ENCODE peak calls at places on chromosomes 5 and 9, in six cellular contexts. Q, I, T, X, Z and P are unnamed samples.

GRCh38 chr9:137077758-137078693 is 709 bp downstream of the UAP1L1 start:
- DNase-seq in Q (no peak), Z (peak; percentile 92), X (no peak), T (peak; percentile 65), I (no peak), P (no peak)

GRCh38 chr5:73966411-73966810 is 340.4 kb downstream of the ARHGEF28 start:
- DNase-seq in Q (no peak), X (no peak), Z (no peak), T (no peak), I (no peak), P (no peak)

GRCh38 chr9:114092336-114092735 is 6.8 kb downstream of the KIF12 start:
- DNase-seq in X (no peak), Q (no peak), Z (no peak), T (peak; percentile 20), I (no peak), P (no peak)

GRCh38 chr5:124741711-124742496 is 4.5 kb downstream of the ZNF608 start:
- DNase-seq in Z (no peak), I (no peak), Q (peak; percentile 28), T (no peak), X (no peak), P (no peak)

GRCh38 chr9:133968428-133968827 is 23.7 kb downstream of the VAV2 start:
- DNase-seq in X (no peak), I (no peak), T (peak; percentile 43), Q (no peak), Z (peak; percentile 79), P (no peak)

GRCh38 chr5:117953272-117953671 is 1035.1 kb downstream of the DTWD2 start:
- DNase-seq in T (no peak), X (no peak), I (no peak), Z (no peak), Q (no peak), P (no peak)

GRCh38 chr5:159049844-159050318 is 49.8 kb downstream of the EBF1 start:
- DNase-seq in Q (no peak), T (no peak), I (no peak), Z (no peak), X (no peak), P (no peak)

GRCh38 chr9:34929506-34930102 is 28.5 kb upstream of the PHF24 start:
- DNase-seq in Q (peak; percentile 66), Z (no peak), T (no peak), X (peak; percentile 2), I (no peak), P (no peak)

GRCh38 chr9:119675951-119676350 is 306.7 kb upstream of the BRINP1 start:
- DNase-seq in T (no peak), Q (no peak), I (no peak), Z (no peak), X (no peak), P (no peak)

GRCh38 chr5:10734050-10734709 is 26.9 kb downstream of the DAP start:
- DNase-seq in I (no peak), Q (no peak), T (no peak), Z (no peak), X (no peak), P (no peak)

GRCh38 chr9:110918316-110919054 is 119.8 kb downstream of the LPAR1 start:
- DNase-seq in Q (no peak), T (no peak), I (no peak), Z (no peak), X (no peak), P (no peak)

GRCh38 chr5:102762095-102762534 is 7.0 kb downstream of the PAM start:
- DNase-seq in Z (no peak), T (no peak), I (no peak), X (no peak), Q (no peak), P (no peak)

GRCh38 chr9:1005043-1005667 is 28.7 kb downstream of the DMRT3 start:
- DNase-seq in T (no peak), X (peak; percentile 30), Z (no peak), Q (no peak), I (no peak), P (no peak)

GRCh38 chr9:72577212-72577753 is 55.9 kb downstream of the TMC1 start:
- DNase-seq in Q (no peak), T (no peak), I (no peak), X (no peak), Z (no peak), P (no peak)

GRCh38 chr9:131833906-131834305 is 94.0 kb upstream of the RAPGEF1 start:
- DNase-seq in Q (no peak), T (no peak), X (no peak), Z (no peak), I (no peak), P (no peak)

GRCh38 chr9:127783111-127783621 is 2.7 kb upstream of the CDK9 start:
- DNase-seq in T (no peak), I (peak; percentile 71), Q (no peak), Z (peak; percentile 96), X (no peak), P (no peak)

GRCh38 chr5:149323235-149324205 is 21.8 kb upstream of the GRPEL2 start:
- DNase-seq in Z (no peak), Q (no peak), T (no peak), I (no peak), X (no peak), P (no peak)

GRCh38 chr9:134365791-134366222 is 39.6 kb downstream of the RXRA start:
- DNase-seq in X (no peak), I (peak; percentile 88), T (no peak), Q (no peak), Z (no peak), P (peak; percentile 75)

GRCh38 chr5:35851282-35851681 is 5.4 kb upstream of the IL7R start:
- DNase-seq in T (no peak), I (no peak), Q (no peak), X (no peak), Z (no peak), P (no peak)

GRCh38 chr9:83491995-83492394 is 46.2 kb downstream of the FRMD3 start:
- DNase-seq in X (no peak), Q (no peak), I (no peak), T (no peak), Z (no peak), P (no peak)

GRCh38 chr5:122154910-122155309 is 25.6 kb downstream of the ZNF474 start:
- DNase-seq in Z (no peak), Q (no peak), X (no peak), T (no peak), I (peak; percentile 86), P (no peak)

GRCh38 chr9:107733530-107733907 is 243.9 kb upstream of the KLF4 start:
- DNase-seq in I (peak; percentile 89), T (no peak), Q (no peak), Z (no peak), X (no peak), P (peak; percentile 68)

DNA sequence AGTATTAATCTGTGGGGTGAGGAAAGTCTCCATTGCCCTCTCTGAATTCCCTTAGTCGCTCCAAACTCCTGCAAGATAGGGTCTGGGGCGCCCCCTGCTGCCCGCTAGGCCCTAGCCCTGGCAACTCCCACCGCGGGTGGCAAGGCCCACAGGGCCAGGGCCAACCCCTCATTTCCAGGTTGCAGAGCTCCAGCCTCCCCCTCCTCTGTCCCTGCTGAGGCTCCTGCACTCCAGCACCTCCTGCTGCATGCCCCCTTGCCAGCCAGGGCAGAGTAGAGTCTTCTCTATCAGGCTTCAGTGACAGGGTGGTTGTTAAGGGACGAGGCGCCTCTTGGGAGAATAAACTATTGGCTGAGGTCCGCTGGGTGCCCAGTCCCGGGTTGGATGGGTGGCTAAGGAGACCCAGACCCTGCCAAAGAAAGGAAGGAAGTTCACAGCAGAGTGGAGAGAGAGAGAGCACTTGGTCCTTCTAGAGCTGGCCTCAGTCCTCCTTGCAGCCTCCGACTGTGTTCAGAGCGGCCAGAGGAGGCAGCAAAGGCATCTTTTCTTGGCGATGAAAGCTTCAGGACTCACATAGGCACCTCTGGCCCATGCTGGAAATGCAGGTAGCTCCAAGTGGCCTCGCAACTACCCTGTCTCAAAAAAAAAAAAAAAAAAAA is 45.6 kb downstream of the SAR1B start:
- DNase-seq in X (no peak), I (peak; percentile 91), Q (peak; percentile 99), T (peak; percentile 80), Z (peak; percentile 94), P (peak; percentile 86)
- H3K4me3 ChIP-seq in X (no peak overlapping the region), I (peak overlapping the region; percentile 19), Q (no peak overlapping the region), T (no peak overlapping the region), Z (no peak overlapping the region), P (no peak overlapping the region)

GRCh38 chr9:36865731-36866635 is 168.1 kb downstream of the PAX5 start:
- DNase-seq in X (no peak), T (no peak), Z (peak; percentile 66), Q (no peak), I (no peak), P (no peak)

GRCh38 chr9:36867672-36868471 is 166.2 kb downstream of the PAX5 start:
- DNase-seq in I (no peak), Q (no peak), T (no peak), Z (peak; percentile 68), X (no peak), P (no peak)

GRCh38 chr9:36867241-36867640 is 166.8 kb downstream of the PAX5 start:
- DNase-seq in Q (no peak), I (no peak), X (no peak), T (no peak), Z (peak; percentile 40), P (no peak)

GRCh38 chr9:36868591-36869282 is 165.3 kb downstream of the PAX5 start:
- DNase-seq in I (no peak), X (no peak), Z (peak; percentile 41), Q (no peak), T (no peak), P (no peak)

GRCh38 chr9:36866840-36867239 is 167.2 kb downstream of the PAX5 start:
- DNase-seq in T (no peak), Q (no peak), Z (peak; percentile 55), I (no peak), X (no peak), P (no peak)
- TF ChIP-seq CTCF in T (peak; percentile 8), Q (peak; percentile 40), Z (no peak), I (no peak), X (no peak), P (no peak)

GRCh38 chr5:76836585-76836984 is 13.2 kb upstream of the S100Z start:
- DNase-seq in Q (no peak), X (no peak), Z (no peak), I (peak; percentile 3), T (no peak), P (no peak)

GRCh38 chr5:76836181-76836580 is 13.6 kb upstream of the S100Z start:
- DNase-seq in Q (no peak), T (no peak), I (no peak), X (no peak), Z (no peak), P (no peak)

GRCh38 chr5:76838481-76839261 is 11.1 kb upstream of the S100Z start:
- DNase-seq in X (no peak), I (no peak), Z (no peak), T (no peak), Q (no peak), P (no peak)
- H3K4me3 ChIP-seq in X (no peak overlapping the region), I (no peak overlapping the region), Z (no peak overlapping the region), T (no peak overlapping the region), Q (no peak overlapping the region), P (no peak overlapping the region)

GRCh38 chr9:86239053-86239770 is 20.2 kb downstream of the C9orf153 start:
- DNase-seq in T (no peak), Z (no peak), I (no peak), Q (no peak), X (no peak), P (no peak)
- TF ChIP-seq CTCF in T (peak; percentile 45), Z (no peak), I (no peak), Q (no peak), X (no peak), P (no peak)